ENCODE peak calls at places on chromosome 15, in ten cellular contexts. C is SK-N-MC, U is substantia nigra, Q is endodermal cell, S is transverse colon, K is cardiac muscle cell, D is PC-9, E is IMR-90, I is right cardiac atrium, J is uterus. H is an unnamed sample.
A peak's percentile ranks its signal among the peaks of the same experiment; 100 is the strongest.

GRCh38 chr15:39479916-39480315 is 101.0 kb upstream of the THBS1 start:
- DNase-seq in C (no peak), U (no peak), Q (no peak), S (no peak), K (no peak), D (no peak), E (peak; percentile 66), I (no peak), J (no peak), H (no peak)

GRCh38 chr15:45333550-45333949 is 44.8 kb downstream of the GATM start:
- DNase-seq in C (no peak), U (no peak), Q (no peak), S (peak; percentile 34), K (peak; percentile 21), D (no peak), E (peak; percentile 17), I (peak; percentile 60), J (peak; percentile 36), H (no peak)

GRCh38 chr15:62107561-62108110 is 40.9 kb downstream of the C2CD4A start:
- DNase-seq in C (no peak), U (no peak), Q (no peak), S (no peak), K (no peak), D (no peak), E (peak; percentile 10), I (no peak), J (no peak), H (no peak)

GRCh38 chr15:84736375-84736774 is 12.0 kb upstream of the ZNF592 start:
- DNase-seq in C (no peak), U (no peak), Q (no peak), S (peak; percentile 53), K (no peak), D (no peak), E (no peak), I (no peak), J (no peak), H (no peak)

GRCh38 chr15:78930577-78931388 is 14.1 kb downstream of the CTSH start:
- DNase-seq in C (no peak), U (no peak), Q (peak; percentile 37), S (no peak), K (no peak), D (peak; percentile 98), E (peak; percentile 92), I (no peak), J (no peak), H (no peak)

GRCh38 chr15:60928987-60929386 is 300.1 kb downstream of the RORA start:
- DNase-seq in C (no peak), U (no peak), Q (no peak), S (no peak), K (no peak), D (no peak), E (no peak), I (no peak), J (no peak), H (no peak)

GRCh38 chr15:55915876-55916567 is 77.4 kb downstream of the NEDD4 start:
- DNase-seq in C (no peak), U (no peak), Q (no peak), S (no peak), K (no peak), D (no peak), E (peak; percentile 56), I (no peak), J (no peak), H (no peak)

GRCh38 chr15:73986055-73986775 is 5.9 kb downstream of the STOML1 start:
- DNase-seq in C (no peak), U (no peak), Q (no peak), S (no peak), K (no peak), D (no peak), E (no peak), I (no peak), J (no peak), H (no peak)

GRCh38 chr15:62821384-62822131 is 221.0 kb upstream of the TPM1 start:
- DNase-seq in C (no peak), U (no peak), Q (no peak), S (peak; percentile 46), K (no peak), D (no peak), E (no peak), I (no peak), J (no peak), H (no peak)

GRCh38 chr15:100687532-100688215 is 85.3 kb downstream of the ASB7 start:
- DNase-seq in C (no peak), U (no peak), Q (no peak), S (no peak), K (no peak), D (peak; percentile 90), E (peak; percentile 86), I (no peak), J (peak; percentile 81), H (no peak)

GRCh38 chr15:82873000-82873680 is 63.7 kb downstream of the WHAMM start:
- DNase-seq in C (no peak), U (no peak), Q (peak; percentile 3), S (no peak), K (no peak), D (no peak), E (no peak), I (no peak), J (no peak), H (no peak)

GRCh38 chr15:80577552-80578205 is 117.4 kb upstream of the ABHD17C start:
- DNase-seq in C (no peak), U (no peak), Q (peak; percentile 19), S (no peak), K (no peak), D (no peak), E (no peak), I (no peak), J (no peak), H (no peak)

GRCh38 chr15:33963831-33964664 is 4.2 kb upstream of the CHRM5 start:
- DNase-seq in C (no peak), U (no peak), Q (no peak), S (no peak), K (peak; percentile 58), D (no peak), E (peak; percentile 37), I (no peak), J (no peak), H (no peak)

GRCh38 chr15:91706366-91707032 is 147.0 kb upstream of the SLCO3A1 start:
- DNase-seq in C (peak; percentile 60), U (no peak), Q (peak; percentile 96), S (peak; percentile 79), K (peak; percentile 81), D (peak; percentile 57), E (peak; percentile 63), I (peak; percentile 79), J (peak; percentile 78), H (peak; percentile 58)

GRCh38 chr15:33737687-33738606 is 230.3 kb upstream of the CHRM5 start:
- DNase-seq in C (no peak), U (no peak), Q (peak; percentile 87), S (peak; percentile 12), K (peak; percentile 62), D (no peak), E (peak; percentile 23), I (no peak), J (no peak), H (no peak)

GRCh38 chr15:58057559-58057958 is 8.0 kb downstream of the ALDH1A2 start:
- DNase-seq in C (no peak), U (no peak), Q (no peak), S (no peak), K (no peak), D (no peak), E (no peak), I (no peak), J (no peak), H (no peak)

DNA sequence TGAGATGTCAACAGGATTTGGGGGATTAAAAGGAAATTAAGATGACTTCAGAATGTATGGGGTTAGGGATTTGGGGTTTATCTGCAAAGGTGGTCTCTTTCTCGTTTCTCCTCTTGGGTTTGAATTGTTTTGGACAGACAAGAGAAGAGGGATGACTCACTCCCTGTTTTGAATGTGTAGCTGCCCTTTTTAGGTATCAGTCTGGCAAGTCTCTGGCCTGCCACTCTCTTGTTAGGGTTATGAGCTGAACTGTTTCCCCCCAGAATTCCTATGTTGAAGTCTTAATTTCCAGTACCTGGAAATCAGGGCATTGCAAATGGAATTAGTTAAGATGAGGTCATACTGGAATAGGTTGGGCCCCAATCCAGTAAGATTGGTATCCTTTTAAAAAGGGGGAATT is 291.7 kb downstream of the MEX3B start:
- DNase-seq in C (no peak), U (no peak), Q (peak; percentile 22), S (no peak), K (no peak), D (no peak), E (no peak), I (no peak), J (no peak), H (no peak)
- H3K27ac ChIP-seq in C (no peak overlapping the region), U (no peak overlapping the region), Q (no peak overlapping the region), S (no peak overlapping the region), K (no peak overlapping the region), D (no peak overlapping the region), E (no peak overlapping the region), I (no peak overlapping the region), J (peak overlapping the region; percentile 70), H (no peak overlapping the region)

GRCh38 chr15:75049392-75049791 is 26.0 kb downstream of the PPCDC start:
- DNase-seq in C (no peak), U (no peak), Q (no peak), S (peak; percentile 63), K (no peak), D (no peak), E (peak; percentile 28), I (peak; percentile 80), J (peak; percentile 56), H (peak; percentile 41)
- H3K27ac ChIP-seq in C (no peak overlapping the region), U (no peak overlapping the region), Q (no peak overlapping the region), S (no peak overlapping the region), K (no peak overlapping the region), D (no peak overlapping the region), E (no peak overlapping the region), I (no peak overlapping the region), J (peak overlapping the region; percentile 40), H (no peak overlapping the region)

DNA sequence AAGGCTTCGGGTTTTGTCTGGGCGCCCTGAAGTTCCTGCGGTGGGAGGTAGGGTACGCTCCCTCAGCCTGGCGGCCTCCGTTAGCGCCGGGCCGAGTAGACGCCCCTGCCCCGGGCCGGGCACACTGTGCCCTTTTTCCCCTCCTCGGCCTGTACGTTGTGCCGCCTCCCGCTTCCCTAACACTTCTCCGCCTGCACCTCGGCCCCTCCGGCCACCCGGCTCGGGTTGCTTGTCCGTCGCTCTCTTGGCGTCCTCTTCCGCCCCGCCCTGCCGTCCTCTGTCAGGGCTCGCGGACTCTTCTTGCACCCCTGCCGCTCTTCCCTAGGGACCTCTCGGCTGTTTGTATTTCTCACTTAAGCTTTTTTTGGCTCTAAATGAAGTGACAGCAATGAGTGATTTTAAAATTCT is 384 bp downstream of the KNL1 start:
- DNase-seq in C (no peak), U (no peak), Q (no peak), S (peak; percentile 64), K (peak; percentile 80), D (peak; percentile 37), E (peak; percentile 16), I (peak; percentile 50), J (no peak), H (peak; percentile 50)
- H3K27ac ChIP-seq in C (peak overlapping the region; percentile 98), U (no peak overlapping the region), Q (peak overlapping the region; percentile 96), S (peak overlapping the region; percentile 89), K (peak overlapping the region; percentile 97), D (peak overlapping the region; percentile 88), E (peak overlapping the region; percentile 4), I (peak overlapping the region; percentile 97), J (peak overlapping the region; percentile 92), H (no peak overlapping the region)

DNA sequence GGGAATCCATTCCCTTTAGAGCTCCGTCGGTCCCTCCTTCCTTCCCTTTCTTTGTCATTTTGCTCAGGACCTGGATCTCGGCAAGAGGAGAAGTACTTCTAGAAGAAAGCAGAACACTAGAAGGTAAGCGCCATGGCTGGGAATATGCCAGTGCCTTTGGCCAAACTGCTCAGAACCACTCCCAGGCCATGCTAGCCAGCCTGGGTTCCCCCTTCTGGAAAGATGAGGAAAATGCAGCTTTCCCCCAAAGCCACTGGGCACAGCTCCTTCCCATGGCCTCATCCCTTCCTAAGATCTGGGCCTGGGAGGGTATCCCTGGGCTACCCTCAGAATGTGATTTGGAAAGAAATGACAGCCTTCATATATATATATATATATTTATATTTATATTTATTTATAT is 6.3 kb upstream of the ISL2 start:
- DNase-seq in C (no peak), U (no peak), Q (peak; percentile 87), S (peak; percentile 47), K (peak; percentile 63), D (no peak), E (peak; percentile 46), I (peak; percentile 62), J (no peak), H (no peak)
- H3K27ac ChIP-seq in C (no peak overlapping the region), U (no peak overlapping the region), Q (no peak overlapping the region), S (no peak overlapping the region), K (no peak overlapping the region), D (no peak overlapping the region), E (no peak overlapping the region), I (no peak overlapping the region), J (no peak overlapping the region), H (no peak overlapping the region)

H was measured in caudate nucleus.